ENCODE peak calls at places on chromosome 14, in seven cellular contexts. One of them, this sample, is unnamed.

GRCh38 chr14:44701563-44702263 is 194.6 kb upstream of the FSCB start:
- DNase-seq in HFF-Myc: no peak
- DNase-seq in endothelial cell of umbilical vein: no peak
- DNase-seq in prostate gland: no peak
- DNase-seq in osteocyte: no peak
- DNase-seq in A549: no peak
- DNase-seq in epithelial cell of esophagus: no peak
- DNase-seq in this sample: no peak

GRCh38 chr14:41476526-41476925 is 130.2 kb upstream of the LRFN5 start:
- DNase-seq in osteocyte: no peak
- DNase-seq in HFF-Myc: no peak
- DNase-seq in epithelial cell of esophagus: peak
- DNase-seq in A549: no peak
- DNase-seq in endothelial cell of umbilical vein: no peak
- DNase-seq in prostate gland: no peak
- DNase-seq in this sample: no peak

GRCh38 chr14:74425525-74426201 is 347 bp downstream of the SYNDIG1L start:
- DNase-seq in prostate gland: no peak
- DNase-seq in HFF-Myc: no peak
- DNase-seq in endothelial cell of umbilical vein: peak
- DNase-seq in A549: no peak
- DNase-seq in epithelial cell of esophagus: peak
- DNase-seq in osteocyte: no peak
- DNase-seq in this sample: peak

GRCh38 chr14:103502877-103503276 is 19.8 kb downstream of the CKB start:
- DNase-seq in osteocyte: no peak
- DNase-seq in epithelial cell of esophagus: no peak
- DNase-seq in prostate gland: no peak
- DNase-seq in endothelial cell of umbilical vein: no peak
- DNase-seq in HFF-Myc: no peak
- DNase-seq in A549: no peak
- DNase-seq in this sample: no peak

GRCh38 chr14:26281280-26281998 is 316.4 kb downstream of the NOVA1 start:
- DNase-seq in A549: peak
- DNase-seq in osteocyte: no peak
- DNase-seq in prostate gland: no peak
- DNase-seq in HFF-Myc: no peak
- DNase-seq in endothelial cell of umbilical vein: no peak
- DNase-seq in epithelial cell of esophagus: peak
- DNase-seq in this sample: no peak

GRCh38 chr14:51554339-51554920 is 97.3 kb upstream of the FRMD6 start:
- DNase-seq in HFF-Myc: no peak
- DNase-seq in prostate gland: no peak
- DNase-seq in A549: peak
- DNase-seq in osteocyte: no peak
- DNase-seq in endothelial cell of umbilical vein: peak
- DNase-seq in epithelial cell of esophagus: no peak
- DNase-seq in this sample: no peak

GRCh38 chr14:61712137-61712536 is 16.8 kb downstream of the HIF1A start:
- DNase-seq in endothelial cell of umbilical vein: no peak
- DNase-seq in A549: no peak
- DNase-seq in HFF-Myc: no peak
- DNase-seq in prostate gland: no peak
- DNase-seq in epithelial cell of esophagus: no peak
- DNase-seq in osteocyte: no peak
- DNase-seq in this sample: no peak

GRCh38 chr14:34507459-34507858 is 32.0 kb downstream of the EAPP start:
- DNase-seq in epithelial cell of esophagus: no peak
- DNase-seq in A549: no peak
- DNase-seq in osteocyte: no peak
- DNase-seq in endothelial cell of umbilical vein: no peak
- DNase-seq in prostate gland: no peak
- DNase-seq in HFF-Myc: no peak
- DNase-seq in this sample: no peak

GRCh38 chr14:69263364-69263763 is 3.4 kb downstream of the GALNT16 start:
- DNase-seq in prostate gland: no peak
- DNase-seq in epithelial cell of esophagus: peak
- DNase-seq in HFF-Myc: no peak
- DNase-seq in osteocyte: no peak
- DNase-seq in endothelial cell of umbilical vein: no peak
- DNase-seq in A549: no peak
- DNase-seq in this sample: no peak

GRCh38 chr14:36975834-36976233 is 196.6 kb downstream of the SLC25A21 start:
- DNase-seq in endothelial cell of umbilical vein: no peak
- DNase-seq in epithelial cell of esophagus: peak
- DNase-seq in osteocyte: no peak
- DNase-seq in HFF-Myc: no peak
- DNase-seq in A549: peak
- DNase-seq in prostate gland: no peak
- DNase-seq in this sample: no peak

GRCh38 chr14:38629412-38629811 is 373.5 kb upstream of the CLEC14A start:
- DNase-seq in osteocyte: no peak
- DNase-seq in epithelial cell of esophagus: no peak
- DNase-seq in prostate gland: no peak
- DNase-seq in A549: no peak
- DNase-seq in HFF-Myc: no peak
- DNase-seq in endothelial cell of umbilical vein: no peak
- DNase-seq in this sample: no peak

GRCh38 chr14:102883028-102883953 is 39.2 kb upstream of the AMN start:
- DNase-seq in osteocyte: no peak
- DNase-seq in A549: no peak
- DNase-seq in HFF-Myc: no peak
- DNase-seq in epithelial cell of esophagus: no peak
- DNase-seq in prostate gland: no peak
- DNase-seq in endothelial cell of umbilical vein: no peak
- DNase-seq in this sample: no peak

GRCh38 chr14:54146601-54147000 is 190.0 kb upstream of the BMP4 start:
- DNase-seq in endothelial cell of umbilical vein: no peak
- DNase-seq in epithelial cell of esophagus: no peak
- DNase-seq in osteocyte: no peak
- DNase-seq in prostate gland: no peak
- DNase-seq in HFF-Myc: no peak
- DNase-seq in A549: no peak
- DNase-seq in this sample: no peak

GRCh38 chr14:61380984-61381383 is 59.6 kb downstream of the PRKCH start:
- DNase-seq in endothelial cell of umbilical vein: no peak
- DNase-seq in osteocyte: no peak
- DNase-seq in HFF-Myc: no peak
- DNase-seq in A549: no peak
- DNase-seq in prostate gland: no peak
- DNase-seq in epithelial cell of esophagus: peak
- DNase-seq in this sample: no peak

GRCh38 chr14:99389171-99389826 is 91.4 kb downstream of the SETD3 start:
- DNase-seq in A549: peak
- DNase-seq in osteocyte: peak
- DNase-seq in prostate gland: peak
- DNase-seq in HFF-Myc: no peak
- DNase-seq in endothelial cell of umbilical vein: peak
- DNase-seq in epithelial cell of esophagus: peak
- DNase-seq in this sample: no peak

GRCh38 chr14:68520637-68521556 is 272.0 kb downstream of the ZFP36L1 start:
- DNase-seq in A549: peak
- DNase-seq in prostate gland: peak
- DNase-seq in endothelial cell of umbilical vein: no peak
- DNase-seq in HFF-Myc: no peak
- DNase-seq in epithelial cell of esophagus: peak
- DNase-seq in osteocyte: peak
- DNase-seq in this sample: no peak

GRCh38 chr14:72608391-72609204 is 285.3 kb downstream of the DPF3 start:
- DNase-seq in epithelial cell of esophagus: peak
- DNase-seq in prostate gland: no peak
- DNase-seq in HFF-Myc: peak
- DNase-seq in A549: peak
- DNase-seq in osteocyte: peak
- DNase-seq in endothelial cell of umbilical vein: peak
- DNase-seq in this sample: peak

GRCh38 chr14:33796356-33796755 is 154.5 kb downstream of the EGLN3 start:
- DNase-seq in prostate gland: no peak
- DNase-seq in endothelial cell of umbilical vein: no peak
- DNase-seq in epithelial cell of esophagus: no peak
- DNase-seq in osteocyte: no peak
- DNase-seq in A549: no peak
- DNase-seq in HFF-Myc: no peak
- DNase-seq in this sample: no peak

DNA sequence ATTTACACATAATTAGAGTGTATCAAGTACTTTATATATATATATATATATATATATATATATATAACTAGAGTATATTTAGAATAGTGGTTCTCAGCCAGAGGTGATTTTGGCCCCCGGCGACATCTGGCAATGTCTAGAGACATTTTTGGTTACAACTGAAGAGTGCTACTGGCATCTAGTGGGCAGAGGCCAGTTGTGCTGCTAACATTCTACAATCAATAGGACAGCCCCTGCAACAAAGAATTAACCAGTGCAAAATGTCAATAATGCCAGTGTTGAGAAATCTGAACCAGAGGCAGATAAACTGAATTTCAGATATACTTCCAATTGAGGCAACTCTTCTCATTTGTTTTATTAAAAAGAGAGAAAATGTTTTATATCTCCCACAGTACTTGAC is 8.9 kb downstream of the GTF2A1 start:
- DNase-seq in osteocyte: no peak
- DNase-seq in endothelial cell of umbilical vein: peak
- DNase-seq in epithelial cell of esophagus: peak
- DNase-seq in HFF-Myc: no peak
- DNase-seq in A549: peak
- DNase-seq in prostate gland: no peak
- DNase-seq in this sample: no peak
- TF ChIP-seq CTCF in osteocyte: peak
- TF ChIP-seq CTCF in endothelial cell of umbilical vein: peak
- TF ChIP-seq CTCF in epithelial cell of esophagus: peak
- TF ChIP-seq CTCF in HFF-Myc: peak
- TF ChIP-seq CTCF in A549: peak
- TF ChIP-seq CTCF in prostate gland: peak
- TF ChIP-seq CTCF in this sample: peak

DNA sequence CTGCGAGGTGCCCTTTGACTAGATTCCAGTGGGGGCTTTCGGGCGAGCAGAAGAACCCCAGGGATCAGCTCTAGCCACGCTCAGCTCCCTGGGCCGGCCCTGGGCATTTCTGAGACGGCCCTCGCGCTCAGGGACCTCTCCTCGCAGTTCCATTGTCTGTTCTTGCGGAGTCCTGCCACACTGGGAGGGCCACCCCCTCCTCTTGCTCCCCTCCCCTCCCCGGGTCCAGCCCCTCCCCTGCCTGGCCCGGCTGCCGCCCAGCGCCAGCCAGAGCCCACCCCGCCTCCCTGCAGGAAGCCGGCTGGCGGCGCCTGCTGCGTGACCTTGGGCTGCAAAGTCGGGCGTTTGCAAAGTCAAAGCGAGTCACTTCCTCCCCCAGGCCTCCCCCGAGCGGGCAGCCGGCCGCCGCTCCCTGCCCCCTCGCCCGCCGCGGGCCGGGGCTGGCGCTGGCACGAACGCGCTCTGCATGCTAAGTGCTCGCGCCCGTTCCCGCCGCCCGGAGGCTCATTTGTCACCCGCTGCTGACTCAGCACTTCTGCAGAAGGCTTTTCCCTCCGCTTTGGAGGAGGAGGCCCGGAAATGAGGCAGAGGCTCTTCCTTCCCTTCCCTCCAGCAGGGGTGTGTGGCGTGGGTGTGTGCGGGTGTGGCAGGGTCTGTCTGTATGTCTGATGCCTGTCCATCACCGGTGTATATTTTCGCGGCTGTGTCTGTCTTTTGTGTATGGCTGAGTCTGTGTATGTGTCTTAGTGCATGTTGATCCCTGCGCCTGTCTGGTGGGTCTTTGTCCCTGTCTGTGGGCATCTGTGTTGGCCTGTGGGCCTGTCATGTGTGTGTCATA is 72.0 kb downstream of the IRF2BPL start:
- DNase-seq in HFF-Myc: no peak
- DNase-seq in osteocyte: peak
- DNase-seq in prostate gland: peak
- DNase-seq in endothelial cell of umbilical vein: peak
- DNase-seq in epithelial cell of esophagus: peak
- DNase-seq in A549: peak
- DNase-seq in this sample: peak
- TF ChIP-seq CTCF in HFF-Myc: no peak
- TF ChIP-seq CTCF in osteocyte: no peak
- TF ChIP-seq CTCF in prostate gland: peak
- TF ChIP-seq CTCF in endothelial cell of umbilical vein: no peak
- TF ChIP-seq CTCF in epithelial cell of esophagus: peak
- TF ChIP-seq CTCF in A549: no peak
- TF ChIP-seq CTCF in this sample: no peak

DNA sequence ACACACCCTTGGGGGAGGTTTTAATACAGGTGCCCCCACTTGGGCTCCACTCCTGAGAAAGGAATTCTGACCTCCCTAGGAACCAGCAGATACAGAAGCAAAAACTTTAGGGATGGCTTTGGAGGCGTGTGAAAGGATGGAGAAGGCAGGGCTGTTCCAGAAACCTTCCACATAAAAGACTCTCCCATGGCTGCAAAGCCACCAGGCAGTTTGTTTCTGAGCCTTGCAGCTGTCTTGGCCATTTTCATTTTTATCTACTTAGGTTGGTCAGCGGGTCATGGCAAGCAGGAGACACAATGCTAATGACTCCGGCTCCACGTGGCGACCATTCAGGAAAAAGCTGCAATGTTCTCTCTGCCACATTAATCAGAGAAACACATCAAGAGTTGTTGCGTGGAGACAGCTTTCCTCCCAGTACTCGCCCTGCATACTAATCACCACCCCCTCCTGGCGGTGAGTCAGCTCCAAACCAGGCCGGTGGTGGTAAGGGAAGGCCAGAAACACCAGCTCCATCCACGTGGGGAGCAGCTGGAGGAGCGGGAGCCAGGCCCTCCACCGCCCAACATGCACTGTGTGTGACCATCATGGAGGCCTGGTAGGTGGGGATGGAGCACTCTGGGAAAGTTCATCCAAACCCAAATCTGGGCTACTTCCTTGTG is 30.9 kb upstream of the IRF2BPL start:
- DNase-seq in HFF-Myc: peak
- DNase-seq in osteocyte: no peak
- DNase-seq in epithelial cell of esophagus: peak
- DNase-seq in prostate gland: no peak
- DNase-seq in endothelial cell of umbilical vein: peak
- DNase-seq in A549: peak
- DNase-seq in this sample: no peak
- TF ChIP-seq CTCF in HFF-Myc: peak
- TF ChIP-seq CTCF in osteocyte: peak
- TF ChIP-seq CTCF in epithelial cell of esophagus: no peak
- TF ChIP-seq CTCF in prostate gland: no peak
- TF ChIP-seq CTCF in endothelial cell of umbilical vein: peak
- TF ChIP-seq CTCF in A549: no peak
- TF ChIP-seq CTCF in this sample: no peak

DNA sequence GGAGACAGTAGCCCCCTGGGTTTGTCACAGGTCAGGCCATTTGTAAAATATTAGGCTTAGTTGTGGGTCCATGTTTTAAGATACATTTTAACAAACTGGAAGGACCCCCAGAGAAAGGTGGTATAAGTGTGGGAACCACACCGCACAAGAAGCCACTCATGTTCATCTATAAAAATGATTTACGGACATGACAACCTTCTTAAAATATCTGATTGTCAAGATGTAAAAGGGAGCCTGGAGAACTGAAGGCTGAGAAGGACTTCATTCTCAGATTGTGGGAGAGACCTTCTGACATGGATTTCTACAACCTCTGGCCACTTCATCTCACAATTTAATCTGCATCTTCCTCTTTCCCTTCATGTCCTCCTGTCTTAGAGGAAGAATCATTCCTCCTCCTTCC is 102.4 kb downstream of the VCPKMT start:
- DNase-seq in epithelial cell of esophagus: no peak
- DNase-seq in A549: no peak
- DNase-seq in endothelial cell of umbilical vein: no peak
- DNase-seq in prostate gland: no peak
- DNase-seq in osteocyte: no peak
- DNase-seq in HFF-Myc: no peak
- DNase-seq in this sample: no peak
- TF ChIP-seq CTCF in epithelial cell of esophagus: no peak
- TF ChIP-seq CTCF in A549: no peak
- TF ChIP-seq CTCF in endothelial cell of umbilical vein: no peak
- TF ChIP-seq CTCF in prostate gland: no peak
- TF ChIP-seq CTCF in osteocyte: no peak
- TF ChIP-seq CTCF in HFF-Myc: no peak
- TF ChIP-seq CTCF in this sample: no peak

This sample was measured in natural killer cell.